ENCODE peak calls at places on chromosomes 12 and 14, in ten cellular contexts. P is left ventricle myocardium inferior; H is epithelial cell of proximal tubule; E is GM23248; J is neural crest cell; R is ELR; X is stimulated activated CD8-positive, alpha-beta memory T cell treated with anti-CD3 and anti-CD28 coated beads, Interleukin-2, amount 100 ng/mL, for 1 hour; G is Kasumi-1; S is CD4-positive, alpha-beta memory T cell; I is posterior cingulate gyrus. W is an unnamed sample.

GRCh38 chr12:95088339-95088738 is 14.9 kb upstream of the NR2C1 start:
- DNase-seq in P (no peak), H (no peak), E (no peak), J (no peak), R (no peak), X (no peak), G (peak), S (no peak), I (no peak), W (no peak)

GRCh38 chr12:81962126-81962856 is 203.1 kb upstream of the PPFIA2 start:
- DNase-seq in P (no peak), H (no peak), E (no peak), J (no peak), R (no peak), X (no peak), G (no peak), S (no peak), I (no peak), W (no peak)

GRCh38 chr12:9649532-9649940 is 20.0 kb upstream of the CLEC2D start:
- DNase-seq in P (no peak), H (no peak), E (no peak), J (no peak), R (peak), X (no peak), G (no peak), S (peak), I (no peak), W (no peak)

GRCh38 chr14:95056476-95056875 is 100.9 kb downstream of the DICER1 start:
- DNase-seq in P (no peak), H (no peak), E (no peak), J (no peak), R (no peak), X (no peak), G (no peak), S (no peak), I (no peak), W (no peak)

GRCh38 chr14:36222952-36223468 is 46.5 kb upstream of the PTCSC3 start:
- DNase-seq in P (no peak), H (no peak), E (peak), J (no peak), R (peak), X (no peak), G (no peak), S (no peak), I (no peak), W (no peak)

GRCh38 chr12:120687570-120688289 is 781 bp downstream of the MLEC start:
- DNase-seq in P (no peak), H (no peak), E (peak), J (no peak), R (peak), X (no peak), G (peak), S (peak), I (no peak), W (peak)

GRCh38 chr12:114691810-114692557 is 8.0 kb upstream of the TBX3 start:
- DNase-seq in P (no peak), H (no peak), E (no peak), J (no peak), R (peak), X (no peak), G (no peak), S (no peak), I (no peak), W (no peak)

GRCh38 chr12:57765698-57766463 is 997 bp downstream of the CYP27B1 start:
- DNase-seq in P (no peak), H (no peak), E (peak), J (no peak), R (peak), X (no peak), G (peak), S (no peak), I (no peak), W (no peak)

GRCh38 chr14:30291216-30291615 is 267.7 kb upstream of the G2E3 start:
- DNase-seq in P (no peak), H (peak), E (peak), J (no peak), R (peak), X (no peak), G (no peak), S (no peak), I (no peak), W (no peak)

GRCh38 chr14:63343878-63344277 is 25.1 kb upstream of the GPHB5 start:
- DNase-seq in P (no peak), H (no peak), E (no peak), J (no peak), R (peak), X (no peak), G (no peak), S (no peak), I (no peak), W (no peak)

GRCh38 chr14:34582117-34582680 is 42.7 kb upstream of the EAPP start:
- DNase-seq in P (no peak), H (no peak), E (no peak), J (no peak), R (no peak), X (no peak), G (no peak), S (no peak), I (no peak), W (no peak)

GRCh38 chr12:1493781-1494180 is 100.6 kb downstream of the FBXL14 start:
- DNase-seq in P (no peak), H (no peak), E (no peak), J (no peak), R (no peak), X (no peak), G (no peak), S (no peak), I (no peak), W (no peak)

GRCh38 chr12:47813491-47814196 is 6.1 kb downstream of the HDAC7 start:
- DNase-seq in P (no peak), H (no peak), E (no peak), J (no peak), R (peak), X (no peak), G (peak), S (no peak), I (no peak), W (no peak)

GRCh38 chr14:59832663-59833294 is 37.8 kb downstream of the RTN1 start:
- DNase-seq in P (no peak), H (no peak), E (no peak), J (no peak), R (no peak), X (no peak), G (no peak), S (no peak), I (no peak), W (no peak)

GRCh38 chr14:89625208-89625987 is 208.4 kb upstream of the FOXN3 start:
- DNase-seq in P (peak), H (no peak), E (no peak), J (no peak), R (no peak), X (no peak), G (no peak), S (no peak), I (peak), W (no peak)

GRCh38 chr12:66144796-66145754 is 14.5 kb upstream of the LLPH start:
- DNase-seq in P (no peak), H (no peak), E (peak), J (no peak), R (peak), X (no peak), G (peak), S (no peak), I (no peak), W (no peak)

GRCh38 chr12:62913380-62913779 is 21.6 kb downstream of the PPM1H start:
- DNase-seq in P (no peak), H (no peak), E (no peak), J (no peak), R (no peak), X (no peak), G (no peak), S (no peak), I (no peak), W (no peak)

GRCh38 chr12:5684989-5685388 is 253.1 kb downstream of the NTF3 start:
- DNase-seq in P (no peak), H (no peak), E (no peak), J (no peak), R (no peak), X (no peak), G (no peak), S (no peak), I (no peak), W (no peak)

GRCh38 chr12:57090924-57091632 is 2.2 kb downstream of the NAB2 start:
- DNase-seq in P (no peak), H (no peak), E (peak), J (no peak), R (no peak), X (no peak), G (no peak), S (no peak), I (peak), W (no peak)

GRCh38 chr14:64673748-64674147 is 30.5 kb upstream of the PLEKHG3 start:
- DNase-seq in P (no peak), H (no peak), E (no peak), J (no peak), R (peak), X (peak), G (peak), S (peak), I (no peak), W (no peak)

GRCh38 chr12:121579981-121580868 is 598 bp downstream of the KDM2B start:
- DNase-seq in P (peak), H (no peak), E (peak), J (peak), R (peak), X (peak), G (peak), S (peak), I (peak), W (peak)

GRCh38 chr14:101783260-101784016 is 21.9 kb downstream of the PPP2R5C start:
- DNase-seq in P (no peak), H (no peak), E (no peak), J (no peak), R (no peak), X (no peak), G (no peak), S (no peak), I (no peak), W (no peak)

GRCh38 chr14:21226467-21226866 is 42.8 kb downstream of the HNRNPC start:
- DNase-seq in P (no peak), H (no peak), E (no peak), J (no peak), R (no peak), X (no peak), G (no peak), S (no peak), I (no peak), W (no peak)

GRCh38 chr12:22283006-22283506 is 51.5 kb downstream of the ST8SIA1 start:
- DNase-seq in P (no peak), H (no peak), E (peak), J (no peak), R (peak), X (no peak), G (no peak), S (no peak), I (no peak), W (no peak)

GRCh38 chr14:63155511-63156189 is 48.6 kb upstream of the RHOJ start:
- DNase-seq in P (no peak), H (no peak), E (peak), J (no peak), R (no peak), X (no peak), G (no peak), S (no peak), I (no peak), W (no peak)

GRCh38 chr12:25491396-25491948 is 61.6 kb downstream of the LMNTD1 start:
- DNase-seq in P (no peak), H (no peak), E (no peak), J (no peak), R (no peak), X (no peak), G (no peak), S (no peak), I (no peak), W (no peak)

GRCh38 chr14:44945264-44945663 is 16.5 kb downstream of the KLHL28 start:
- DNase-seq in P (no peak), H (no peak), E (peak), J (no peak), R (peak), X (no peak), G (no peak), S (no peak), I (no peak), W (no peak)